ENCODE peak calls at places on chromosomes 12 and 14, in four cellular contexts. R, W, G and V are unnamed samples.
A peak's percentile ranks its signal among the peaks of the same experiment; 100 is the strongest.

GRCh38 chr12:33988888-33989287 is 33.4 kb upstream of the ALG10 start:
- ATAC-seq in G (no peak), R (no peak), W (no peak), V (no peak)

GRCh38 chr12:90075685-90076084 is 367.0 kb upstream of the ATP2B1 start:
- ATAC-seq in R (no peak), W (no peak), G (peak; percentile 48), V (no peak)

GRCh38 chr12:2286461-2287131 is 233.8 kb downstream of the CACNA1C start:
- ATAC-seq in R (no peak), W (no peak), G (no peak), V (no peak)

GRCh38 chr12:19695244-19696098 is 256.2 kb downstream of the AEBP2 start:
- ATAC-seq in G (peak; percentile 29), W (no peak), R (no peak), V (no peak)

GRCh38 chr14:89067293-89067972 is 243.0 kb downstream of the TTC8 start:
- ATAC-seq in R (peak; percentile 80), G (peak; percentile 94), W (no peak), V (peak; percentile 63)

GRCh38 chr12:2284857-2285256 is 232.1 kb downstream of the CACNA1C start:
- ATAC-seq in R (peak; percentile 68), W (peak; percentile 98), G (peak; percentile 35), V (no peak)

GRCh38 chr14:68806526-68807147 is 13.8 kb upstream of the ZFP36L1 start:
- ATAC-seq in W (peak; percentile 91), G (no peak), R (no peak), V (peak; percentile 27)

GRCh38 chr14:91374897-91375747 is 42.5 kb downstream of the CCDC88C start:
- ATAC-seq in R (no peak), G (no peak), W (no peak), V (no peak)

GRCh38 chr12:108578264-108578663 is 15.9 kb downstream of the ISCU start:
- ATAC-seq in R (no peak), W (no peak), G (no peak), V (no peak)

GRCh38 chr12:58443273-58443980 is 476.9 kb downstream of the LRIG3 start:
- ATAC-seq in R (no peak), G (peak; percentile 32), W (peak; percentile 83), V (no peak)

GRCh38 chr14:50951032-50951431 is 6.7 kb upstream of the PYGL start:
- ATAC-seq in R (no peak), W (no peak), G (no peak), V (no peak)

GRCh38 chr14:94887591-94887990 is 117.7 kb upstream of the GSC start:
- ATAC-seq in G (no peak), R (no peak), W (no peak), V (no peak)

GRCh38 chr14:59280961-59281360 is 92.5 kb downstream of the DAAM1 start:
- ATAC-seq in G (no peak), W (no peak), R (no peak), V (no peak)

GRCh38 chr14:74203546-74203945 is 35.7 kb upstream of the VSX2 start:
- ATAC-seq in W (no peak), R (no peak), G (no peak), V (no peak)

GRCh38 chr12:3771853-3772252 is 18.9 kb upstream of the CRACR2A start:
- ATAC-seq in W (no peak), R (peak; percentile 34), G (peak; percentile 60), V (no peak)

GRCh38 chr12:107845226-107845979 is 70.9 kb downstream of the ASCL4 start:
- ATAC-seq in G (no peak), R (no peak), W (no peak), V (no peak)

GRCh38 chr12:112584266-112584722 is 165.5 kb downstream of the PTPN11 start:
- ATAC-seq in R (no peak), W (peak; percentile 76), G (no peak), V (no peak)

GRCh38 chr12:23008613-23009012 is 383.6 kb downstream of the ETNK1 start:
- ATAC-seq in R (no peak), G (no peak), W (no peak), V (no peak)

GRCh38 chr12:47814539-47815170 is 5.0 kb downstream of the HDAC7 start:
- ATAC-seq in G (peak; percentile 57), R (peak; percentile 42), W (no peak), V (peak; percentile 29)

GRCh38 chr14:35301334-35302210 is 9.4 kb downstream of the PSMA6 start:
- ATAC-seq in W (no peak), R (peak; percentile 89), G (peak; percentile 87), V (peak; percentile 56)

GRCh38 chr14:80212025-80212402 is 710 bp upstream of the DIO2 start:
- ATAC-seq in R (no peak), G (no peak), W (no peak), V (no peak)

GRCh38 chr14:103512701-103513611 is 9.7 kb downstream of the CKB start:
- ATAC-seq in R (peak; percentile 21), W (peak; percentile 9), G (no peak), V (no peak)

GRCh38 chr12:31832740-31833540 is 104.1 kb upstream of the AMN1 start:
- ATAC-seq in W (no peak), R (peak; percentile 32), G (peak; percentile 94), V (peak; percentile 77)

GRCh38 chr14:94681300-94682060 is 69.3 kb downstream of the SERPINA3 start:
- ATAC-seq in G (no peak), W (peak; percentile 78), R (no peak), V (no peak)

GRCh38 chr14:75098209-75098608 is 28.6 kb downstream of the NEK9 start:
- ATAC-seq in W (no peak), G (no peak), R (no peak), V (no peak)

GRCh38 chr12:2306686-2307249 is 254.0 kb downstream of the CACNA1C start:
- ATAC-seq in W (no peak), G (no peak), R (no peak), V (no peak)

GRCh38 chr12:11607313-11608081 is 42.0 kb upstream of the ETV6 start:
- ATAC-seq in W (peak; percentile 97), G (no peak), R (no peak), V (no peak)